ENCODE peak calls at places on chromosome 22, in seven cellular contexts. W is hepatocyte; P is CD4-positive, CD25-positive, alpha-beta regulatory T cell; B is AG04450; O is fibroblast of lung; D is kidney; Y is stomach. F is an unnamed sample.

GRCh38 chr22:48574776-48575566 is 1252.7 kb downstream of the BRD1 start:
- DNase-seq in P (no peak), D (peak), B (no peak), O (peak), Y (no peak), W (peak), F (no peak)

GRCh38 chr22:30643055-30643875 is 7.7 kb downstream of the SLC35E4 start:
- DNase-seq in W (no peak), Y (no peak), B (no peak), P (no peak), O (no peak), D (peak), F (no peak)

GRCh38 chr22:17866621-17867020 is 92.4 kb upstream of the BID start:
- DNase-seq in P (no peak), Y (no peak), B (no peak), D (no peak), W (no peak), O (no peak), F (no peak)

GRCh38 chr22:20438066-20438677 is 547 bp upstream of the SCARF2 start:
- DNase-seq in O (peak), P (no peak), B (no peak), D (peak), Y (no peak), W (peak), F (no peak)

GRCh38 chr22:30308518-30309230 is 18.1 kb downstream of the TBC1D10A start:
- DNase-seq in O (peak), Y (no peak), P (peak), D (no peak), W (no peak), B (no peak), F (no peak)

GRCh38 chr22:41910599-41911291 is 4.1 kb downstream of the SHISA8 start:
- DNase-seq in D (no peak), B (no peak), P (peak), W (peak), Y (peak), O (peak), F (no peak)

GRCh38 chr22:30212363-30212995 is 34.1 kb downstream of the LIF start:
- DNase-seq in D (peak), P (no peak), Y (peak), O (peak), W (peak), B (peak), F (no peak)

GRCh38 chr22:42289671-42290269 is 19.3 kb upstream of the TCF20 start:
- DNase-seq in O (peak), P (no peak), Y (no peak), B (no peak), D (no peak), W (no peak), F (no peak)

GRCh38 chr22:45889539-45890350 is 87.2 kb downstream of the WNT7B start:
- DNase-seq in P (no peak), B (no peak), W (no peak), O (peak), Y (no peak), D (peak), F (no peak)

GRCh38 chr22:31342389-31343125 is 3.6 kb downstream of the PATZ1 start:
- DNase-seq in W (peak), O (no peak), P (no peak), B (no peak), Y (no peak), D (no peak), F (no peak)

GRCh38 chr22:46251266-46251665 is 1.2 kb upstream of the CDPF1 start:
- DNase-seq in P (no peak), Y (no peak), B (no peak), O (no peak), D (no peak), W (no peak), F (no peak)

GRCh38 chr22:41523464-41524221 is 20.6 kb downstream of the POLR3H start:
- DNase-seq in B (peak), Y (peak), W (no peak), D (peak), P (no peak), O (peak), F (no peak)

GRCh38 chr22:41382098-41382578 is 396 bp downstream of the TEF start:
- DNase-seq in W (peak), P (peak), Y (peak), B (no peak), O (no peak), D (peak), F (peak)

GRCh38 chr22:17580461-17581031 is 17.2 kb downstream of the SLC25A18 start:
- DNase-seq in D (peak), O (peak), B (no peak), P (no peak), W (no peak), Y (peak), F (no peak)

GRCh38 chr22:36926721-36927435 is 13.4 kb downstream of the CSF2RB start:
- DNase-seq in Y (no peak), B (no peak), O (no peak), D (no peak), P (no peak), W (no peak), F (no peak)

GRCh38 chr22:45878051-45878764 is 98.8 kb downstream of the WNT7B start:
- DNase-seq in W (no peak), B (no peak), Y (no peak), D (peak), O (no peak), P (no peak), F (no peak)

GRCh38 chr22:34113381-34113780 is 193.1 kb upstream of the LARGE1 start:
- DNase-seq in W (no peak), D (no peak), B (no peak), O (no peak), Y (no peak), P (no peak), F (no peak)

GRCh38 chr22:38148252-38148651 is 33.4 kb downstream of the PLA2G6 start:
- DNase-seq in P (no peak), B (peak), W (no peak), O (peak), D (peak), Y (no peak), F (no peak)

GRCh38 chr22:47381240-47381639 is 618.8 kb downstream of the TBC1D22A start:
- DNase-seq in D (no peak), W (no peak), B (no peak), P (no peak), O (no peak), Y (no peak), F (no peak)

GRCh38 chr22:46219650-46220049 is 30.4 kb downstream of the CDPF1 start:
- DNase-seq in Y (no peak), P (no peak), D (no peak), O (no peak), W (no peak), B (no peak), F (no peak)

GRCh38 chr22:45240810-45241631 is at the start of gene KIAA0930:
- DNase-seq in W (peak), P (peak), O (peak), Y (peak), B (peak), D (peak), F (peak)

GRCh38 chr22:49826603-49827306 is 918 bp downstream of the BRD1 start:
- DNase-seq in D (no peak), O (peak), W (peak), P (peak), Y (peak), B (no peak), F (no peak)

GRCh38 chr22:49827307-49827852 is 293 bp downstream of the BRD1 start:
- DNase-seq in P (peak), O (peak), B (no peak), W (peak), D (no peak), Y (no peak), F (no peak)

GRCh38 chr22:49824936-49825335 is 2.7 kb downstream of the BRD1 start:
- DNase-seq in D (no peak), O (no peak), P (no peak), Y (no peak), B (no peak), W (no peak), F (no peak)

GRCh38 chr22:49825436-49825835 is 2.2 kb downstream of the BRD1 start:
- DNase-seq in D (no peak), P (no peak), W (peak), Y (no peak), B (no peak), O (peak), F (no peak)

DNA sequence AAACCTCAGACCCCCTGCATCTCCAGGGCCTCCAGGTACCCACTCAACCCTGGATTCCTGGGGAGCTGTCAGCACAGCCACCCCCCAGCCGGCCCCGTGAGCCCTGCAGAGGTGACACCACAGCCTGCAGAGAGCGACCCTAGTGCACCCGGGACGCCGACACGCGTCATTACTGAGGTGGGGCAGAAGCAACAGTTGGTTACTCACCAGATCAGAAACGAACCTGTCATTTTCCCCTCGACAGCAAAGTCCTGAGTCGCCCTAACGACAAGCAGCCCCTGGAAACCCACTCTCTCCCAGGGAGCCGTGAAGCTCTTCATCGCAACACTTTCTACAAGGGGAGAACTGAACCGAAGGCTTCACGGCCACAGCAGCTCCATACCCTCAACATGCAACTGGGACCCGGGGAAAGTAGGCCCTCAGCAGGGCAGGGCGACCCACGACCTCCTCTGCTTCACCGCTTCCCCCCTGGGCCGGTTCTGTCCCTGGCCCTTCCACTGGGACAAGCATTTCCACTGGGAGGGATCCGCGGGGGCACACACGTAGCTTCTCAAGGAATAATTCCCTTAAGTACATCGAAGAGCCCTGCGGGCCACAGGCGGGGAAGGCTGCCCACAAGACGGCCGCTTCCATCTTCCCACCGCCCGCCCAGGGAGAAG is 1.6 kb downstream of the BRD1 start:
- DNase-seq in W (peak), D (peak), B (no peak), O (peak), Y (peak), P (peak), F (peak)
- H3K27ac ChIP-seq in W (peak), D (peak), B (peak), O (peak), Y (peak), P (peak), F (peak)

DNA sequence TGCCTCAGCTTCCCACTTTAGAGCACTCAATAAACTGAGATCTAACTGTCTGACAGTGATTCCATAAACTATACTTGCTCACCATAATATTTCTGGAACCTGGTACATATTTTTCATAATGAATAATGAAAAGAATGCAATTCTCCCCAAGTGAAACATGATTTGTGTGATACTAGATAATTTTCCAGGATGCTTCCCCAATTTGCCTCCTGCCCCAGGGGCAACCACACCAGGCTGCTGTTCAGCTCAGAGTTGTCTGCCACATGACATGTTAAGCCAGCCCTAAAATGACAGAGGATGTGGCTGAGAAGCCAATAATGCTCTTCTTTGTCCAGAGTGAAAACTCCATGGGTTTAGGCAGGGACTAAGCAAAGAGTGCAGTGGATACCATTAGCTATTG is 62.9 kb upstream of the SEZ6L start:
- DNase-seq in Y (no peak), O (no peak), D (no peak), B (no peak), W (no peak), P (no peak), F (no peak)
- H3K27ac ChIP-seq in Y (no peak), O (no peak), D (no peak), B (no peak), W (no peak), P (no peak), F (no peak)

GRCh38 chr22:28369849-28370248 is 309.8 kb downstream of the TTC28 start:
- DNase-seq in W (no peak), P (no peak), D (no peak), B (no peak), O (no peak), Y (no peak), F (no peak)
- H3K27ac ChIP-seq in W (no peak), P (no peak), D (no peak), B (no peak), O (no peak), Y (no peak), F (no peak)

DNA sequence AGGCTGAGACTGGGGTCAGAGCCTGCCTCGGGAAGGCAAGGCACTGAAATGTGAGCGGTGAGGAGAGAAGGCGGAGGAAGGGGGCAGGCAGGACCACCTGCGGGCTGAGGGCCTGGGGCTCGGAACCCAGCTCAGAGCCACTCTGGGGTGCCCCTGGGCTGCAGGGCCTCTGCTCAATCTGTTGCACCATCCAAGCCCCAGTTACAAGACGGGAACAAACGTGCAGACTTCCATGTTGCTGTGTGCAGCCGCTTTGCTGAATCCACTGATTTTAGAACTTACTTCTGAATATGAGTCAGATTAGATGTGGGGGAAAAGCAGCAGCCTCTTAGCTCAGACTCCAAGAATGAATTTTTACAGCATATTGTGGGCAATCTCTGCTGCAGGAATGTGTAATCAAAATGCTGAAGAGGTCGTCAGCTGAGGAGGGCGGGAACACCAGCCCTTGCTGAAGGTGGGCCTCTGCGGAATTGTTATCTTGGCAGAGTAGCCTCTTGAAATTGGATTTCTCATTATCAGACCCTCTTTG is 21.6 kb downstream of the PARVG start:
- DNase-seq in D (no peak), P (no peak), W (peak), Y (no peak), B (peak), O (peak), F (no peak)
- H3K27ac ChIP-seq in D (no peak), P (no peak), W (peak), Y (no peak), B (peak), O (no peak), F (no peak)

GRCh38 chr22:19240813-19241592 is 50.5 kb downstream of the CLTCL1 start:
- DNase-seq in B (no peak), Y (no peak), P (no peak), D (no peak), W (no peak), O (no peak), F (no peak)

GRCh38 chr22:19242699-19243098 is 48.8 kb downstream of the CLTCL1 start:
- DNase-seq in O (no peak), B (no peak), P (no peak), D (no peak), W (no peak), Y (no peak), F (no peak)

GRCh38 chr22:19238900-19239299 is 52.6 kb downstream of the CLTCL1 start:
- DNase-seq in Y (no peak), D (no peak), W (no peak), B (no peak), O (peak), P (no peak), F (no peak)

GRCh38 chr22:19239464-19239863 is 52.1 kb downstream of the CLTCL1 start:
- DNase-seq in D (no peak), O (no peak), P (no peak), W (no peak), B (no peak), Y (no peak), F (no peak)

GRCh38 chr22:19241593-19241906 is 50.0 kb downstream of the CLTCL1 start:
- DNase-seq in Y (no peak), B (no peak), D (no peak), O (no peak), P (no peak), W (no peak), F (no peak)
- H3K27ac ChIP-seq in Y (no peak), B (no peak), D (no peak), O (no peak), P (no peak), W (no peak), F (no peak)

GRCh38 chr22:25447689-25448434 is 116.6 kb upstream of the GRK3 start:
- DNase-seq in P (peak), D (peak), Y (peak), B (peak), O (peak), W (peak), F (peak)

GRCh38 chr22:25451480-25452114 is 112.9 kb upstream of the GRK3 start:
- DNase-seq in D (no peak), O (peak), Y (no peak), W (no peak), P (no peak), B (no peak), F (no peak)

GRCh38 chr22:25449781-25450317 is 114.6 kb upstream of the GRK3 start:
- DNase-seq in O (peak), B (no peak), P (no peak), D (no peak), Y (no peak), W (no peak), F (no peak)

GRCh38 chr22:25448435-25449051 is 115.9 kb upstream of the GRK3 start:
- DNase-seq in Y (no peak), W (peak), P (peak), O (peak), B (no peak), D (no peak), F (no peak)

GRCh38 chr22:25447067-25447688 is 117.3 kb upstream of the GRK3 start:
- DNase-seq in O (no peak), P (no peak), D (no peak), B (no peak), W (no peak), Y (no peak), F (no peak)
- H3K27ac ChIP-seq in O (no peak), P (no peak), D (no peak), B (no peak), W (peak), Y (no peak), F (no peak)

DNA sequence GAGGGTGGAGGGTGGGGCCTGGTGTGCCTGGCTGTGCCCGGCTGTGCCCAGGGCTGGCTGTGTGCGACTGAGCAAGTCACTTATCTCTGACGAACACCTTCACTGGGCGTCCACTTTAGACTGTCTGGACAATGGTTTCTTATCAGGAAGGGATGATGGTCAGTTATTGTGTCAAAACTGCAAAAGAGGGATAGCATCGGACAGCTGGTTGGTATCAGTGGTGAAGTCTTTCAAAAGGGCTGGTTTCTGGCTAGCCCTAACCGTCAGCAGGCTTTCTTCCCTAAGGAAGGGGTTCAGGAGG is 4.1 kb upstream of the MGAT3 start:
- DNase-seq in Y (peak), W (no peak), O (no peak), D (no peak), B (no peak), P (no peak), F (no peak)
- H3K27ac ChIP-seq in Y (peak), W (no peak), O (no peak), D (no peak), B (no peak), P (no peak), F (no peak)

DNA sequence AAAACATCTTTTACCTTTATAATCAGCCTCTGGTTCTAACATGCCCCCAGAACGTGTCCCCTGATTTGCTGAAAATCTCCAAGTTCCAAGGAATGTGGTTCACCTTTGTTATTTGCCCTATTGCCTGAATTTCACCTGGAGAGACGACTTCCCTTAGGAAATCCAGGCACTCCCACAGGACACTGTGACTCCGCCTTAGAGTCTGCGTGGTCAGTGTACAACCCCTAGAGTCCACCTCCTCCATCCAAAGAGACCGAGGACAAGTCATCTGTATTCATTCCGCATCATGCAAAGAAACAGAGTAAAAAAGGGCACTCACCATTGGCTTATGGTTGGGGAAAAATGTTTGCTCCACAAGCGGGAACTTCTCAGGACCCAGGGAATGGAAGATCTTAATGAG is 63.1 kb downstream of the TIMP3 start:
- DNase-seq in D (no peak), B (no peak), W (no peak), P (no peak), Y (no peak), O (no peak), F (no peak)
- H3K27ac ChIP-seq in D (no peak), B (no peak), W (no peak), P (no peak), Y (no peak), O (no peak), F (no peak)

GRCh38 chr22:21613553-21614233 is 16.1 kb downstream of the YDJC start:
- DNase-seq in Y (no peak), B (no peak), O (no peak), D (no peak), W (no peak), P (no peak), F (no peak)
- H3K27ac ChIP-seq in Y (no peak), B (no peak), O (no peak), D (no peak), W (no peak), P (no peak), F (no peak)

F was measured in effector memory CD4-positive, alpha-beta T cell.